ENCODE peak calls at places on chromosome 1, in eight cellular contexts. R, E, S, W, X, G, H and V are unnamed samples.

GRCh38 chr1:85343213-85343611 is 66.8 kb upstream of the BCL10 start:
- DNase-seq in R (no peak), E (no peak), S (peak), W (no peak), X (no peak), G (no peak), H (no peak), V (no peak)

GRCh38 chr1:185157599-185158469 is 867 bp downstream of the SWT1 start:
- DNase-seq in R (peak), E (no peak), S (peak), W (no peak), X (no peak), G (no peak), H (peak), V (no peak)

GRCh38 chr1:198529414-198529813 is 11.1 kb downstream of the ATP6V1G3 start:
- DNase-seq in R (no peak), E (peak), S (peak), W (no peak), X (no peak), G (no peak), H (no peak), V (no peak)

GRCh38 chr1:215720121-215720520 is 153.0 kb downstream of the KCTD3 start:
- DNase-seq in R (no peak), E (no peak), S (peak), W (no peak), X (no peak), G (no peak), H (no peak), V (no peak)

GRCh38 chr1:155175927-155176371 is 2.3 kb downstream of the TRIM46 start:
- DNase-seq in R (no peak), E (no peak), S (no peak), W (peak), X (no peak), G (no peak), H (peak), V (peak)

GRCh38 chr1:1199141-1199960 is 7.0 kb downstream of the TNFRSF18 start:
- DNase-seq in R (no peak), E (no peak), S (no peak), W (no peak), X (peak), G (no peak), H (no peak), V (no peak)

GRCh38 chr1:234486858-234487830 is 8.2 kb upstream of the TARBP1 start:
- DNase-seq in R (peak), E (peak), S (peak), W (peak), X (no peak), G (no peak), H (peak), V (peak)

GRCh38 chr1:237352747-237353146 is 310.8 kb downstream of the RYR2 start:
- DNase-seq in R (no peak), E (no peak), S (no peak), W (no peak), X (no peak), G (no peak), H (no peak), V (no peak)

GRCh38 chr1:57966751-57967406 is 543.0 kb upstream of the DAB1 start:
- DNase-seq in R (no peak), E (no peak), S (no peak), W (no peak), X (peak), G (no peak), H (no peak), V (no peak)

GRCh38 chr1:118556936-118557335 is 371.9 kb upstream of the SPAG17 start:
- DNase-seq in R (no peak), E (no peak), S (no peak), W (no peak), X (no peak), G (no peak), H (no peak), V (no peak)

GRCh38 chr1:113040041-113040440 is 33.0 kb upstream of the LRIG2 start:
- DNase-seq in R (no peak), E (no peak), S (no peak), W (no peak), X (no peak), G (no peak), H (no peak), V (no peak)